ENCODE peak calls at places on chromosome 1, in four cellular contexts. E is psoas muscle, Z is GM23338, K is endodermal cell. H is an unnamed sample. For H3K4me1, the result is how much of the 10 kb centered on the place peaks cover.

GRCh38 chr1:215004121-215004837 is 78.3 kb upstream of the KCNK2 start:
- DNase-seq in E (no peak), Z (no peak), K (no peak), H (no peak)

GRCh38 chr1:34973326-34973725 is 11.8 kb downstream of the TMEM35B start:
- DNase-seq in E (no peak), Z (no peak), K (no peak), H (no peak)

GRCh38 chr1:53396563-53397268 is 62.5 kb upstream of the DMRTB1 start:
- DNase-seq in E (no peak), Z (no peak), K (peak), H (peak)

GRCh38 chr1:202671388-202671787 is 38.9 kb downstream of the SYT2 start:
- DNase-seq in E (no peak), Z (no peak), K (no peak), H (peak)

GRCh38 chr1:39979654-39980053 is 24.7 kb downstream of the MFSD2A start:
- DNase-seq in E (no peak), Z (peak), K (peak), H (no peak)

GRCh38 chr1:38300616-38301015 is 254.0 kb upstream of the POU3F1 start:
- DNase-seq in E (no peak), Z (no peak), K (no peak), H (no peak)

GRCh38 chr1:157272899-157273774 is 134.9 kb upstream of the ETV3 start:
- DNase-seq in E (no peak), Z (peak), K (peak), H (no peak)

GRCh38 chr1:172286629-172287076 is 133.8 kb upstream of the C1orf105 start:
- DNase-seq in E (peak), Z (no peak), K (no peak), H (peak)

GRCh38 chr1:119327436-119328155 is 41.0 kb upstream of the HAO2 start:
- DNase-seq in E (peak), Z (peak), K (peak), H (no peak)

GRCh38 chr1:31354266-31354665 is 18.6 kb downstream of the FABP3 start:
- DNase-seq in E (no peak), Z (no peak), K (no peak), H (no peak)

GRCh38 chr1:216183427-216183826 is 239.8 kb downstream of the USH2A start:
- DNase-seq in E (no peak), Z (no peak), K (no peak), H (no peak)

GRCh38 chr1:61104213-61104612 is 21.9 kb downstream of the NFIA start:
- DNase-seq in E (no peak), Z (no peak), K (no peak), H (no peak)

GRCh38 chr1:41394918-41395598 is 33.8 kb downstream of the FOXO6 start:
- DNase-seq in E (no peak), Z (peak), K (peak), H (no peak)

GRCh38 chr1:201626629-201627275 is 87.8 kb downstream of the NAV1 start:
- DNase-seq in E (no peak), Z (no peak), K (no peak), H (no peak)

GRCh38 chr1:109773203-109773899 is 9.6 kb upstream of the EPS8L3 start:
- DNase-seq in E (peak), Z (peak), K (peak), H (peak)

GRCh38 chr1:27122652-27123051 is 32.3 kb downstream of the SLC9A1 start:
- DNase-seq in E (peak), Z (peak), K (peak), H (no peak)

GRCh38 chr1:163535807-163536206 is 214.1 kb downstream of the NUF2 start:
- DNase-seq in E (no peak), Z (peak), K (no peak), H (no peak)

GRCh38 chr1:111190931-111191451 is 9.5 kb downstream of the DENND2D start:
- DNase-seq in E (peak), Z (no peak), K (no peak), H (no peak)

GRCh38 chr1:159211331-159212136 is 6.9 kb downstream of the ACKR1 start:
- DNase-seq in E (peak), Z (peak), K (peak), H (peak)

GRCh38 chr1:96968582-96969378 is 247.2 kb downstream of the PTBP2 start:
- DNase-seq in E (no peak), Z (no peak), K (no peak), H (no peak)

GRCh38 chr1:168083456-168084325 is 53.0 kb downstream of the GPR161 start:
- DNase-seq in E (no peak), Z (no peak), K (no peak), H (no peak)

GRCh38 chr1:17080881-17081280 is 27.0 kb upstream of the SDHB start:
- DNase-seq in E (no peak), Z (no peak), K (no peak), H (peak)

GRCh38 chr1:221549815-221550214 is 192.1 kb downstream of the DUSP10 start:
- DNase-seq in E (no peak), Z (no peak), K (no peak), H (no peak)

GRCh38 chr1:57061369-57061768 is 95.6 kb upstream of the C8B start:
- DNase-seq in E (no peak), Z (no peak), K (no peak), H (no peak)

GRCh38 chr1:32806910-32807523 is 10.1 kb downstream of the YARS1 start:
- DNase-seq in E (no peak), Z (no peak), K (no peak), H (no peak)

GRCh38 chr1:238710697-238711096 is 675.7 kb upstream of the CHRM3 start:
- DNase-seq in E (no peak), Z (peak), K (peak), H (no peak)

GRCh38 chr1:193183019-193183643 is 3.3 kb downstream of the B3GALT2 start:
- DNase-seq in E (no peak), Z (peak), K (no peak), H (no peak)

GRCh38 chr1:113937146-113937545 is 8.0 kb downstream of the HIPK1 start:
- DNase-seq in E (no peak), Z (no peak), K (no peak), H (no peak)

GRCh38 chr1:168136709-168137514 is at the start of gene GPR161:
- DNase-seq in E (peak), Z (peak), K (peak), H (peak)

GRCh38 chr1:246398126-246398813 is 108.8 kb downstream of the SMYD3 start:
- DNase-seq in E (peak), Z (no peak), K (no peak), H (no peak)

GRCh38 chr1:174040387-174040786 is 18.2 kb upstream of the RC3H1 start:
- DNase-seq in E (no peak), Z (no peak), K (no peak), H (no peak)

GRCh38 chr1:66182551-66183178 is 351.3 kb upstream of the SGIP1 start:
- DNase-seq in E (no peak), Z (no peak), K (no peak), H (no peak)

GRCh38 chr1:8473892-8474300 is 156.0 kb downstream of the SLC45A1 start:
- DNase-seq in E (no peak), Z (no peak), K (no peak), H (no peak)

GRCh38 chr1:240650877-240651276 is 38.9 kb upstream of the GREM2 start:
- DNase-seq in E (no peak), Z (no peak), K (no peak), H (no peak)

GRCh38 chr1:201791775-201792166 is 37.2 kb upstream of the IPO9 start:
- DNase-seq in E (peak), Z (no peak), K (no peak), H (no peak)

GRCh38 chr1:86515597-86515996 is 31.3 kb upstream of the CLCA4 start:
- DNase-seq in E (no peak), Z (peak), K (peak), H (no peak)

GRCh38 chr1:219271914-219272545 is 98.4 kb downstream of the LYPLAL1 start:
- DNase-seq in E (no peak), Z (no peak), K (no peak), H (no peak)

GRCh38 chr1:46603481-46603857 is 599 bp downstream of the MKNK1 start:
- DNase-seq in E (no peak), Z (no peak), K (no peak), H (no peak)

GRCh38 chr1:233790662-233791371 is 113.7 kb upstream of the SLC35F3 start:
- DNase-seq in E (no peak), Z (peak), K (peak), H (no peak)

GRCh38 chr1:2412773-2413494 is 570 bp upstream of the PEX10 start:
- DNase-seq in E (peak), Z (no peak), K (no peak), H (peak)
- H3K27ac ChIP-seq in E (peak), Z (no peak), K (no peak), H (peak)

GRCh38 chr1:77673716-77674355 is 8.6 kb downstream of the ZZZ3 start:
- DNase-seq in E (no peak), Z (no peak), K (no peak), H (no peak)
- H3K4me1 ChIP-seq in E (half or more), Z (under half), K (under half), H (under half)

GRCh38 chr1:229002451-229002960 is 267.2 kb downstream of the RHOU start:
- DNase-seq in E (no peak), Z (no peak), K (no peak), H (no peak)
- H3K27ac ChIP-seq in E (no peak), Z (no peak), K (no peak), H (no peak)

GRCh38 chr1:63408331-63408730 is 40.9 kb downstream of the ALG6 start:
- DNase-seq in E (no peak), Z (no peak), K (no peak), H (no peak)
- H3K4me1 ChIP-seq in E (under half), Z (under half), K (under half), H (under half)

GRCh38 chr1:205319081-205320018 is 2.2 kb downstream of the NUAK2 start:
- DNase-seq in E (peak), Z (no peak), K (no peak), H (peak)
- H3K27ac ChIP-seq in E (peak), Z (no peak), K (no peak), H (peak)

GRCh38 chr1:223707270-223708000 is 4.9 kb upstream of the CAPN2 start:
- DNase-seq in E (peak), Z (peak), K (peak), H (peak)
- H3K4me1 ChIP-seq in E (under half), Z (under half), K (under half), H (under half)

DNA sequence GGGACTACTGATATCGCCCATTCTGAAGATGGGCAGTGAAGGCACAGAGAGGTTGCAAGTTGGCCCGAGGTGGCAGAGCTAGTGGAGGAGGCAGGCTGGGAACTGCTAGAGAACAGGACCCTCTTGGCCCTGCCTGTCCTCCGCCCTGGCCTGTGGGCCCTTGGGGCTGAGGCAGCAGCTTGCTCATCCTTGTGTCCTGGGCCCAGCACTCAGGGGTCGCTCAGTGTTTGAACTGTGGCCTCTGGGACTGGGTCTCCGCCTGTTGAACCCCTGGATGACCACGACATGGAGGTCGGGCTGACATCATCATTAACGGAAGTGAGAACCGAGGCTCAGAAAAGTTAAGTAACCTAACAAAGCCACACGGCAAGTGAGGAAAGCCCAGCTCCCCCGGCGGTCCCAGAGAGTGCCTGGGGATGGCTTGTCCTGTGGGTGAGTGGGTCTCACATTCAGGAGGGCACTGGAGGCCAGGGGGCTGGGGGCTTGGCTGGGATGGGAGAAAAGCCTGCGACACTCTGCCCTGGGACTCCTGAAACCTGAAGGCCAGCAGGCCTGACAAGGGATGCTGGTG is 23.0 kb upstream of the DDOST start:
- DNase-seq in E (no peak), Z (no peak), K (no peak), H (no peak)
- H3K27ac ChIP-seq in E (peak), Z (no peak), K (no peak), H (no peak)

GRCh38 chr1:23344987-23345472 is 946 bp upstream of the HNRNPR start:
- DNase-seq in E (no peak), Z (peak), K (no peak), H (no peak)

GRCh38 chr1:23343246-23344110 is 606 bp downstream of the HNRNPR start:
- DNase-seq in E (no peak), Z (peak), K (peak), H (no peak)

GRCh38 chr1:23344111-23344986 is at the start of gene HNRNPR:
- DNase-seq in E (peak), Z (peak), K (peak), H (peak)

GRCh38 chr1:23345920-23346319 is 1.8 kb upstream of the HNRNPR start:
- DNase-seq in E (no peak), Z (no peak), K (no peak), H (peak)

GRCh38 chr1:23341829-23342697 is 2.0 kb downstream of the HNRNPR start:
- DNase-seq in E (no peak), Z (no peak), K (no peak), H (no peak)
- H3K4me1 ChIP-seq in E (under half), Z (under half), K (under half), H (under half)